ENCODE peak calls at places on chromosomes 13 and 19, in ten cellular contexts. F, C, D, N, E, Q, J, S, B and P are unnamed samples.

GRCh38 chr19:16143399-16144215 is at the start of gene HSH2D:
- DNase-seq in F (no peak), C (no peak), D (peak), N (no peak), E (no peak), Q (no peak), J (no peak), S (no peak), B (peak), P (peak)

GRCh38 chr13:29551214-29551613 is 44.3 kb downstream of the SLC7A1 start:
- DNase-seq in F (no peak), C (no peak), D (no peak), N (no peak), E (no peak), Q (no peak), J (no peak), S (no peak), B (no peak), P (no peak)

GRCh38 chr13:66468656-66469055 is 761.5 kb downstream of the PCDH9 start:
- DNase-seq in F (no peak), C (no peak), D (no peak), N (no peak), E (no peak), Q (no peak), J (no peak), S (no peak), B (no peak), P (no peak)

GRCh38 chr13:23356368-23356767 is 77.1 kb downstream of the SACS start:
- DNase-seq in F (no peak), C (no peak), D (no peak), N (no peak), E (no peak), Q (no peak), J (no peak), S (no peak), B (no peak), P (no peak)

GRCh38 chr13:87889241-87889640 is 218.1 kb downstream of the SLITRK5 start:
- DNase-seq in F (no peak), C (no peak), D (no peak), N (no peak), E (no peak), Q (no peak), J (no peak), S (no peak), B (no peak), P (no peak)

GRCh38 chr13:45541806-45542205 is 73.7 kb downstream of the ERICH6B start:
- DNase-seq in F (no peak), C (no peak), D (no peak), N (no peak), E (no peak), Q (no peak), J (no peak), S (no peak), B (no peak), P (no peak)

GRCh38 chr13:44848956-44849748 is 140.1 kb downstream of the NUFIP1 start:
- DNase-seq in F (no peak), C (no peak), D (no peak), N (no peak), E (peak), Q (no peak), J (no peak), S (no peak), B (no peak), P (no peak)

GRCh38 chr19:11154683-11155047 is 917 bp downstream of the SPC24 start:
- DNase-seq in F (no peak), C (no peak), D (no peak), N (no peak), E (no peak), Q (no peak), J (no peak), S (no peak), B (no peak), P (no peak)

GRCh38 chr19:1285737-1286360 is at the start of gene EFNA2:
- DNase-seq in F (no peak), C (no peak), D (peak), N (no peak), E (no peak), Q (no peak), J (no peak), S (no peak), B (no peak), P (no peak)

GRCh38 chr13:113846639-113847318 is 17.1 kb downstream of the GAS6 start:
- DNase-seq in F (no peak), C (no peak), D (no peak), N (no peak), E (no peak), Q (no peak), J (no peak), S (no peak), B (no peak), P (no peak)

GRCh38 chr13:113777311-113778260 is 18.6 kb downstream of the TMEM255B start:
- DNase-seq in F (no peak), C (no peak), D (no peak), N (no peak), E (no peak), Q (no peak), J (peak), S (no peak), B (no peak), P (no peak)

GRCh38 chr13:102317593-102317992 is 84.3 kb downstream of the FGF14 start:
- DNase-seq in F (no peak), C (peak), D (no peak), N (no peak), E (peak), Q (no peak), J (peak), S (no peak), B (no peak), P (no peak)

GRCh38 chr13:107202371-107203023 is 634.6 kb upstream of the ARGLU1 start:
- DNase-seq in F (no peak), C (peak), D (no peak), N (no peak), E (no peak), Q (no peak), J (peak), S (no peak), B (no peak), P (no peak)

GRCh38 chr13:113275387-113275786 is 21.7 kb upstream of the LAMP1 start:
- DNase-seq in F (peak), C (no peak), D (no peak), N (peak), E (no peak), Q (peak), J (peak), S (no peak), B (no peak), P (peak)

GRCh38 chr19:34367424-34367957 is 2.5 kb downstream of the GPI start:
- DNase-seq in F (no peak), C (no peak), D (no peak), N (no peak), E (no peak), Q (no peak), J (no peak), S (no peak), B (no peak), P (no peak)

GRCh38 chr19:45050036-45050435 is 11.2 kb downstream of the CLASRP start:
- DNase-seq in F (no peak), C (no peak), D (no peak), N (no peak), E (no peak), Q (no peak), J (no peak), S (no peak), B (no peak), P (no peak)

GRCh38 chr13:113737803-113738202 is 21.2 kb upstream of the TMEM255B start:
- DNase-seq in F (no peak), C (no peak), D (no peak), N (no peak), E (no peak), Q (no peak), J (no peak), S (no peak), B (no peak), P (no peak)

GRCh38 chr19:6773323-6773931 is 919 bp downstream of the VAV1 start:
- DNase-seq in F (no peak), C (no peak), D (peak), N (no peak), E (peak), Q (no peak), J (no peak), S (no peak), B (peak), P (no peak)